ENCODE peak calls at places on chromosomes 7 and 10, in seven cellular contexts. F, S, G, M, U, W and C are unnamed samples. For H3K36me3 and H3K4me1, the result is how much of the 10 kb centered on the place peaks cover.

GRCh38 chr10:43316988-43317387 is 50.1 kb upstream of the RASGEF1A start:
- DNase-seq in F (no peak), S (no peak), G (no peak), M (no peak), U (no peak), W (no peak), C (no peak)

GRCh38 chr7:128740996-128741395 is 1.8 kb downstream of the CALU start:
- DNase-seq in F (no peak), S (no peak), G (peak), M (no peak), U (no peak), W (no peak), C (no peak)

GRCh38 chr10:4658777-4659176 is 167.2 kb upstream of the AKR1E2 start:
- DNase-seq in F (no peak), S (peak), G (no peak), M (no peak), U (no peak), W (no peak), C (no peak)

GRCh38 chr7:142626420-142627035 is 122.7 kb upstream of the PRSS1 start:
- DNase-seq in F (peak), S (peak), G (peak), M (peak), U (no peak), W (peak), C (no peak)

GRCh38 chr10:22053048-22053447 is 49.5 kb upstream of the DNAJC1 start:
- DNase-seq in F (peak), S (peak), G (no peak), M (no peak), U (no peak), W (no peak), C (no peak)

GRCh38 chr7:112143567-112143966 is 62.6 kb downstream of the DOCK4 start:
- DNase-seq in F (no peak), S (no peak), G (peak), M (no peak), U (no peak), W (no peak), C (no peak)

GRCh38 chr7:18958627-18959026 is 158.8 kb downstream of the TWIST1 start:
- DNase-seq in F (no peak), S (no peak), G (peak), M (no peak), U (no peak), W (no peak), C (no peak)

GRCh38 chr7:81608748-81609382 is 161.0 kb downstream of the HGF start:
- DNase-seq in F (no peak), S (no peak), G (peak), M (no peak), U (no peak), W (no peak), C (no peak)

GRCh38 chr7:111162692-111163091 is 71.8 kb downstream of the LRRN3 start:
- DNase-seq in F (no peak), S (peak), G (no peak), M (no peak), U (no peak), W (no peak), C (no peak)

GRCh38 chr7:30268666-30269065 is 15.7 kb upstream of the ZNRF2 start:
- DNase-seq in F (no peak), S (no peak), G (no peak), M (no peak), U (no peak), W (no peak), C (no peak)

GRCh38 chr10:131270461-131271190 is 40.9 kb downstream of the TCERG1L start:
- DNase-seq in F (no peak), S (no peak), G (no peak), M (no peak), U (no peak), W (no peak), C (no peak)

GRCh38 chr7:18583305-18583704 is 87.8 kb downstream of the HDAC9 start:
- DNase-seq in F (no peak), S (no peak), G (peak), M (no peak), U (no peak), W (no peak), C (no peak)

GRCh38 chr10:119025776-119026175 is 3.7 kb upstream of the NANOS1 start:
- DNase-seq in F (no peak), S (no peak), G (peak), M (no peak), U (no peak), W (no peak), C (no peak)

GRCh38 chr10:132844069-132844809 is 58.3 kb upstream of the NKX6-2 start:
- DNase-seq in F (no peak), S (no peak), G (no peak), M (no peak), U (no peak), W (no peak), C (peak)

DNA sequence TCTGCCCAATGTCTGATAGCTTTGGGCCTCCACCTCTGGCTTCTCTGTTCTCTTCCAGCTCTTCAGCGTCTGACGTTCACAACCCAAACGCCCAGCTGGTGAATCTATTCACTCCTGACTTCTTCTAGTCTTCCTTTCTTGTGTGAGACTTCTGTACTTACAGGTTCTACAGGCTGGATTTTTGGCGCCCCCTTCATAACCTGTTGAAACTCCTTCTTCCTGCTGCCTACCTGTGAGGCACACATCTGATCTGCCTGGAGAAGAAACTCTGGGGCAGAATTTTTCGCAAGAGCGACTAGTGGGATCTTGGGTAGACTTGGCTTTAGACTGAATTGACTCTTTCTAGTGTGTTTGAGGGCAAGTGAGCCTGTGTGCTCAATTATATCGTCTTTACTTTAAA is 249.3 kb downstream of the REEP3 start:
- DNase-seq in F (no peak), S (no peak), G (no peak), M (no peak), U (no peak), W (no peak), C (no peak)
- H3K36me3 ChIP-seq in F (under half), S (under half), G (under half), M (under half), U (under half), W (under half), C (under half)

GRCh38 chr10:110327262-110327914 is 22.7 kb upstream of the SMNDC1 start:
- DNase-seq in F (no peak), S (no peak), G (peak), M (no peak), U (no peak), W (no peak), C (no peak)
- H3K4me1 ChIP-seq in F (under half), S (under half), G (under half), M (under half), U (under half), W (under half), C (under half)

GRCh38 chr10:86968994-86969355 is 693 bp downstream of the ADIRF start:
- DNase-seq in F (no peak), S (no peak), G (no peak), M (no peak), U (peak), W (no peak), C (peak)
- H3K4me3 ChIP-seq in F (peak), S (no peak), G (peak), M (no peak), U (peak), W (no peak), C (peak)

GRCh38 chr7:2776353-2776752 is 67.8 kb downstream of the GNA12 start:
- DNase-seq in F (no peak), S (no peak), G (no peak), M (no peak), U (no peak), W (no peak), C (no peak)
- H3K36me3 ChIP-seq in F (under half), S (under half), G (under half), M (under half), U (under half), W (under half), C (under half)

GRCh38 chr7:2403718-2404648 is 572 bp downstream of the CHST12 start:
- DNase-seq in F (no peak), S (no peak), G (peak), M (peak), U (peak), W (no peak), C (no peak)

GRCh38 chr7:2405201-2405600 is 1.8 kb downstream of the CHST12 start:
- DNase-seq in F (no peak), S (no peak), G (no peak), M (no peak), U (no peak), W (no peak), C (no peak)

GRCh38 chr7:2403014-2403717 is at the start of gene CHST12:
- DNase-seq in F (peak), S (peak), G (peak), M (peak), U (peak), W (peak), C (peak)

GRCh38 chr7:2404714-2405119 is 1.3 kb downstream of the CHST12 start:
- DNase-seq in F (no peak), S (no peak), G (no peak), M (no peak), U (no peak), W (no peak), C (no peak)

GRCh38 chr7:2402687-2403013 is 761 bp upstream of the CHST12 start:
- DNase-seq in F (no peak), S (no peak), G (no peak), M (no peak), U (no peak), W (no peak), C (no peak)
- H3K4me1 ChIP-seq in F (under half), S (half or more), G (under half), M (under half), U (under half), W (under half), C (under half)

DNA sequence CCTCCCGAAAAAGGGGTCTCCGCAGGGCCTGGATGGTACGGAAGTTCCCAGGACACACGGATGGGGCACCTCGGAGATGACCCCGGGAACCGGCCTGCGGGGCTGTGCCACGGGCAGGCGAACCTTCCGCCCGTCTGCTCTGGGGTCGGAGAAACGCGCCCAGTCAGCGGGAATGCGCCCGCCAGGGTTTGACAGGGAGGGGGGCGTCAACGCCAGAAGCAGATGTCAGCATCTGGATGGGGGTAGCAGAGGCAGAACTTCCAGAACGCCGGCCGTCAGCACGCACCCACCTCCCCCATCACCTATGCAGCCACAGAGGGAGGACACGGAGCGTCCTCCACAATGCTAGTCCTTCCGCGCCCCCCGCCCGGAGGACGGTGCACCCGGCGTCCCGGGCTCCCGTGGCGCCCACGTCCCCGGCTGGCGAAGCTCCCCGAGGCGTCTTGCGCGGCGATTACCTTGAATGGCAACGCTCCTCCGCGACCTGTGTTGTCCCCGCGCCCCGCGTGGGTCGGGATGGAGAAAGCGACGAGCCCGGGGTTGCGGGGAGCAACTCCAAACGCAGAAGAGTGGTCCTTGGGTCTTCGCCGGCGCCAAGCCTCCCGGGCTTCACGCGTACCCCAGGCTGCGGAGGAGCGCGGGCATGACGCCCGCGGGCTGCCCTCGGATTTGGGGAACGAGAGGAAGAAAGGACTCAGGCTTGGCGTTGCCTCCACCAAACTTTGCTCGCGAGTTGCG is 571 bp downstream of the FGFR2 start:
- DNase-seq in F (no peak), S (no peak), G (no peak), M (peak), U (peak), W (no peak), C (peak)
- H3K4me3 ChIP-seq in F (peak), S (peak), G (peak), M (peak), U (peak), W (peak), C (peak)

GRCh38 chr10:59252491-59252890 is 76.0 kb downstream of the PHYHIPL start:
- DNase-seq in F (no peak), S (no peak), G (no peak), M (no peak), U (no peak), W (no peak), C (no peak)
- H3K36me3 ChIP-seq in F (under half), S (under half), G (under half), M (under half), U (under half), W (under half), C (under half)

DNA sequence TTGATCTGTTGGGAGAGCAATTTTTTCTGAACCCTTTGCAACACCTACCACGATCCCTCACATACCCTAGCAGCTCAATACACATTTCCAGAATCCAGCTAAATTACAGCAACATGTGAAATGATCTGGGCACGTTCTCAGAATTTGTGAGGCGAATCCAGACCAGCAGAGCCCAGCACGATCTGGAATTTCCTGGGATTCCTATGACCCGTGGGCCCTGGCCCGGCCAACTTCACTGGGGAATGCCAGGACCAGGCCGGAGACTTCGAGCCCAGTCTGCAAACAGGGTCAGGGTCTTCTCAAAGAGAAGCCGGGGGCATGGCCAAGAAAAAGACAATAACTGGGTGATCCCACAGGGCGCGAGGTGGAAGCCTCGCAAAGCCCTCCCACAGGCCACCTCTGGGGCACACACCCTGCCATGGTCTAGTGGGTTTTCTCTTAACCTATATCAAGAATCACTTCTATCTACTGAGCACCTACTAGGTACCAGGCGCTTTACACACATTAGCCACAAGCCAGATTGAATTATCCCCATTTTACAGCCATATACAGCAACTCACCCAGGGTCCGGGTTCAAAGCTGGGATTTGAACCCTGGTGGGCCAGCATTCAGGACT is 33.8 kb downstream of the FAM53B start:
- DNase-seq in F (no peak), S (no peak), G (no peak), M (no peak), U (no peak), W (no peak), C (no peak)
- H3K4me1 ChIP-seq in F (half or more), S (half or more), G (under half), M (under half), U (under half), W (under half), C (under half)

GRCh38 chr10:112896273-112896672 is 53.8 kb upstream of the TCF7L2 start:
- DNase-seq in F (no peak), S (peak), G (no peak), M (no peak), U (no peak), W (no peak), C (no peak)

GRCh38 chr10:112895292-112895691 is 54.8 kb upstream of the TCF7L2 start:
- DNase-seq in F (no peak), S (no peak), G (no peak), M (no peak), U (no peak), W (no peak), C (no peak)

GRCh38 chr10:112896722-112897121 is 53.3 kb upstream of the TCF7L2 start:
- DNase-seq in F (no peak), S (no peak), G (no peak), M (no peak), U (no peak), W (no peak), C (no peak)

GRCh38 chr10:112899396-112900065 is 50.5 kb upstream of the TCF7L2 start:
- DNase-seq in F (no peak), S (peak), G (no peak), M (no peak), U (no peak), W (no peak), C (no peak)

GRCh38 chr10:112898540-112899395 is 51.3 kb upstream of the TCF7L2 start:
- DNase-seq in F (no peak), S (peak), G (peak), M (peak), U (no peak), W (peak), C (no peak)
- H3K4me3 ChIP-seq in F (no peak), S (peak), G (peak), M (peak), U (peak), W (no peak), C (no peak)

GRCh38 chr10:35428521-35428920 is 92.2 kb downstream of the CCNY start:
- DNase-seq in F (no peak), S (no peak), G (no peak), M (no peak), U (no peak), W (no peak), C (no peak)
- H3K36me3 ChIP-seq in F (under half), S (under half), G (under half), M (under half), U (under half), W (under half), C (under half)